ENCODE peak calls at places on chromosomes 4 and X, in six cellular contexts. N is fibroblast of lung, W is endothelial cell of umbilical vein, G is PC-9, A is GM12878, O is neural progenitor cell. L is an unnamed sample.

GRCh38 chrX:107576841-107577240 is 51.5 kb upstream of the PRPS1 start:
- DNase-seq in N (no peak), W (no peak), G (no peak), A (no peak), O (no peak), L (no peak)

GRCh38 chr4:184617611-184618196 is 31.5 kb downstream of the CASP3 start:
- DNase-seq in N (no peak), W (no peak), G (no peak), A (no peak), O (no peak), L (no peak)

GRCh38 chr4:145347684-145348083 is 134.0 kb upstream of the SMAD1 start:
- DNase-seq in N (peak; percentile 26), W (no peak), G (no peak), A (no peak), O (no peak), L (no peak)

GRCh38 chrX:110276778-110277177 is 41.1 kb downstream of the AMMECR1 start:
- DNase-seq in N (no peak), W (no peak), G (no peak), A (peak; percentile 47), O (no peak), L (no peak)

GRCh38 chr4:139223682-139224317 is 46.8 kb upstream of the ELF2 start:
- DNase-seq in N (peak; percentile 79), W (peak; percentile 33), G (no peak), A (no peak), O (no peak), L (peak; percentile 82)

GRCh38 chr4:165096776-165097175 is 15.9 kb downstream of the TMEM192 start:
- DNase-seq in N (peak; percentile 49), W (peak; percentile 20), G (no peak), A (no peak), O (peak; percentile 43), L (peak; percentile 52)

GRCh38 chr4:87555751-87556619 is 26.8 kb upstream of the SPARCL1 start:
- DNase-seq in N (peak; percentile 96), W (peak; percentile 24), G (peak; percentile 57), A (no peak), O (no peak), L (no peak)

GRCh38 chr4:155617312-155617711 is 49.3 kb upstream of the GUCY1A1 start:
- DNase-seq in N (peak; percentile 71), W (peak; percentile 95), G (no peak), A (no peak), O (no peak), L (no peak)

GRCh38 chr4:26870576-26871260 is 10.1 kb downstream of the STIM2 start:
- DNase-seq in N (no peak), W (no peak), G (no peak), A (no peak), O (no peak), L (no peak)

GRCh38 chrX:103791233-103791632 is 14.6 kb downstream of the PLP1 start:
- DNase-seq in N (no peak), W (no peak), G (no peak), A (no peak), O (peak; percentile 24), L (no peak)

GRCh38 chrX:30637874-30638793 is 15.1 kb upstream of the GK start:
- DNase-seq in N (no peak), W (no peak), G (no peak), A (no peak), O (no peak), L (no peak)

GRCh38 chr4:175419120-175419774 is 392.8 kb downstream of the GPM6A start:
- DNase-seq in N (peak; percentile 96), W (no peak), G (peak; percentile 72), A (no peak), O (no peak), L (peak; percentile 19)

GRCh38 chr4:2248044-2248780 is 6.3 kb upstream of the HAUS3 start:
- DNase-seq in N (no peak), W (no peak), G (no peak), A (no peak), O (no peak), L (no peak)

GRCh38 chr4:113112341-113112978 is 63.0 kb downstream of the ANK2 start:
- DNase-seq in N (no peak), W (no peak), G (no peak), A (no peak), O (no peak), L (no peak)

GRCh38 chr4:47278631-47279030 is 184.9 kb downstream of the COMMD8 start:
- DNase-seq in N (no peak), W (no peak), G (no peak), A (no peak), O (no peak), L (no peak)

GRCh38 chr4:16051132-16051531 is 32.7 kb downstream of the PROM1 start:
- DNase-seq in N (no peak), W (no peak), G (no peak), A (no peak), O (no peak), L (no peak)

GRCh38 chr4:45078201-45078600 is 351.8 kb upstream of the GNPDA2 start:
- DNase-seq in N (no peak), W (no peak), G (no peak), A (no peak), O (no peak), L (no peak)

GRCh38 chrX:119503484-119503861 is 35.2 kb downstream of the SLC25A5 start:
- DNase-seq in N (peak; percentile 73), W (peak; percentile 59), G (peak; percentile 96), A (no peak), O (no peak), L (no peak)

GRCh38 chr4:67871867-67872266 is 11.9 kb downstream of the TMPRSS11D start:
- DNase-seq in N (peak; percentile 65), W (peak; percentile 74), G (no peak), A (no peak), O (peak; percentile 33), L (peak; percentile 20)

GRCh38 chr4:81470456-81471327 is 1.0 kb downstream of the RASGEF1B start:
- DNase-seq in N (no peak), W (peak; percentile 1), G (no peak), A (no peak), O (peak; percentile 54), L (peak; percentile 23)

GRCh38 chr4:1002131-1002630 is 9.0 kb upstream of the SLC26A1 start:
- DNase-seq in N (peak; percentile 28), W (no peak), G (no peak), A (no peak), O (peak; percentile 59), L (no peak)

GRCh38 chr4:81723927-81724587 is 252.3 kb upstream of the RASGEF1B start:
- DNase-seq in N (peak; percentile 12), W (no peak), G (no peak), A (no peak), O (no peak), L (no peak)

GRCh38 chrX:41022579-41022978 is 62.7 kb upstream of the USP9X start:
- DNase-seq in N (peak; percentile 39), W (no peak), G (peak; percentile 64), A (no peak), O (no peak), L (no peak)

GRCh38 chr4:54658321-54659093 is 750 bp downstream of the KIT start:
- DNase-seq in N (peak; percentile 28), W (peak; percentile 62), G (no peak), A (no peak), O (peak; percentile 77), L (peak; percentile 66)

GRCh38 chr4:142156246-142156645 is 519.9 kb downstream of the IL15 start:
- DNase-seq in N (no peak), W (no peak), G (no peak), A (no peak), O (no peak), L (no peak)

GRCh38 chr4:140568507-140569306 is at the start of gene UCP1:
- DNase-seq in N (no peak), W (peak; percentile 2), G (no peak), A (no peak), O (peak; percentile 81), L (peak; percentile 31)
- TF ChIP-seq EZH2 in N (peak; percentile 89), W (peak; percentile 71), G (no peak), A (no peak), O (peak; percentile 80), L (peak; percentile 81)

DNA sequence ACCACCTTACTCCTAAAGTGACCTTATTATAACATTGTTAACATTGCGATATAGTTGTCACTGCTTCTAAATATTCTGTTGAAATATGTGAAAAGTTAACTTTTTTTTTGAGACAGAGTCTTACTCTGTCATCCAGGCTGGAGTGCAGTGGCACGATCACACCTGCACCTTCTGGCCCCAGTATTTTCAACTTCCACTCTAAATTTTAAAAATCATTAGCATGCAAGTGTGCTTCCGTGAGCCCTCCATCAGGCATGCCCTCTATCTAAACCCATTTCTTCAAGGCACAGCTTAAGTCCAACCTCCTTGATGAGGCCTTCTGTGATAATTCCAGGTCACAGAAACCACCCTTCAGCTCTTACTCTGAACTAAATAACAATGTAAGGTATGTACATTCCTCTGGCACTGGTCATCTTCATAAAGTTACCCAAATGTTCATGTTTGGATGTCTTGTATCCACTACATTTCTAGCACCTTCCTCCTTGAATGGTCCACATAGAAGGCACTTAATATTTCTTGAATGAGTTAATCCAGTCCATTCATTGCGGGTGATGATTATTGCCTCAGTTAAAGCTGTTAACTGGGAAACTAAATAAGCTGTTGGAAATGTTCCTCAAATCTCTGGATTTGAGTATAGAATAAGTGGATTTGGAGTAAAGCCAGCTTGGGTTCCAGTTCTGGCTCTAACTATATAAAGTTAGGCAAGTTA is 38.6 kb upstream of the TMEM131L start:
- DNase-seq in N (peak; percentile 39), W (no peak), G (peak; percentile 52), A (no peak), O (no peak), L (no peak)
- H3K27ac ChIP-seq in N (no peak overlapping the region), W (no peak overlapping the region), G (no peak overlapping the region), A (no peak overlapping the region), O (no peak overlapping the region), L (no peak overlapping the region)

DNA sequence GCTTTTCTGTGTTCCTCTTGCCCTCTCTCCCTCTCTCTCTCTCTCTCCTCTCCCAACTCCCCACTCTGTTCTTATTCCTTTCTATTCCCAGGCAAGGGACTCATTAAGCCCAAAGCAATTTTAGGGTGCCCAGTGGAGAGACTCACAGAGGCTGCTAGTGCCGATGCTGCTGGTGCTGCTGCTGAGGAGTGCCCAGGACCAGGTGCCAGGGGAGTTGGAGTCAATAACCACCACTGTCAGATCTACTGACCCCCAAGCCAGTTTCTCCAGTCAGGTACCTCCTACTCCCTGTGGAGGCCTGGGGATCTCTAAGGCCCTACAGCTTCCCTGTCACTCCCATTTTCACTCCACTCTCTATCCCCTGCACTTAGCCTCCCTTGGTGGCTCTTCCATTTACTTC is 54.2 kb upstream of the LAS1L start:
- DNase-seq in N (no peak), W (no peak), G (no peak), A (no peak), O (no peak), L (no peak)
- H3K4me3 ChIP-seq in N (peak overlapping the region; percentile 53), W (no peak overlapping the region), G (no peak overlapping the region), A (no peak overlapping the region), O (no peak overlapping the region), L (peak overlapping the region; percentile 21)

GRCh38 chr4:7486101-7486500 is 51.4 kb upstream of the PSAPL1 start:
- DNase-seq in N (no peak), W (no peak), G (no peak), A (no peak), O (no peak), L (no peak)

GRCh38 chr4:7485096-7485495 is 50.4 kb upstream of the PSAPL1 start:
- DNase-seq in N (no peak), W (no peak), G (no peak), A (no peak), O (no peak), L (no peak)

GRCh38 chr4:7487998-7488671 is 53.4 kb upstream of the PSAPL1 start:
- DNase-seq in N (no peak), W (no peak), G (no peak), A (no peak), O (no peak), L (no peak)

GRCh38 chr4:7491915-7492314 is 57.2 kb upstream of the PSAPL1 start:
- DNase-seq in N (no peak), W (no peak), G (no peak), A (no peak), O (no peak), L (no peak)

GRCh38 chr4:7487464-7487863 is 52.7 kb upstream of the PSAPL1 start:
- DNase-seq in N (no peak), W (no peak), G (no peak), A (no peak), O (peak; percentile 57), L (no peak)
- TF ChIP-seq EZH2 in N (no peak), W (no peak), G (no peak), A (no peak), O (no peak), L (no peak)